ENCODE peak calls at places on chromosomes 7 and 10, in five cellular contexts. T is fibroblast of the aortic adventitia, H is Peyer's patch, O is AG04450, W is dorsolateral prefrontal cortex. S is an unnamed sample.
A peak's percentile ranks its signal among the peaks of the same experiment; 100 is the strongest.

GRCh38 chr10:71621263-71621751 is 98.3 kb downstream of the C10orf105 start:
- DNase-seq in T (peak; percentile 15), H (no peak), O (no peak), W (peak; percentile 62), S (peak; percentile 28)

GRCh38 chr7:47302560-47302959 is 279.4 kb downstream of the TNS3 start:
- DNase-seq in T (no peak), H (no peak), O (no peak), W (no peak), S (no peak)

GRCh38 chr10:84114088-84114667 is 25.1 kb upstream of the GHITM start:
- DNase-seq in T (no peak), H (no peak), O (no peak), W (no peak), S (peak; percentile 1)

GRCh38 chr7:106944035-106944665 is 79.1 kb downstream of the PIK3CG start:
- DNase-seq in T (no peak), H (no peak), O (no peak), W (no peak), S (no peak)

GRCh38 chr7:80895056-80895455 is 23.8 kb downstream of the SEMA3C start:
- DNase-seq in T (no peak), H (no peak), O (no peak), W (no peak), S (no peak)

GRCh38 chr7:103343758-103344452 is 662 bp downstream of the DNAJC2 start:
- DNase-seq in T (peak; percentile 32), H (peak; percentile 50), O (no peak), W (no peak), S (peak; percentile 40)

GRCh38 chr10:33134011-33134751 is 176.2 kb upstream of the ITGB1 start:
- DNase-seq in T (peak; percentile 95), H (peak; percentile 90), O (no peak), W (no peak), S (peak; percentile 92)

GRCh38 chr7:66912195-66912594 is 8.8 kb upstream of the TMEM248 start:
- DNase-seq in T (no peak), H (no peak), O (no peak), W (no peak), S (no peak)

GRCh38 chr10:93495654-93496321 is 624 bp upstream of the CEP55 start:
- DNase-seq in T (peak; percentile 55), H (peak; percentile 51), O (no peak), W (no peak), S (peak; percentile 51)

GRCh38 chr7:130020434-130020833 is 30.7 kb downstream of the ZC3HC1 start:
- DNase-seq in T (no peak), H (no peak), O (no peak), W (no peak), S (no peak)

GRCh38 chr7:47581821-47582747 is at the start of gene TNS3:
- DNase-seq in T (peak; percentile 43), H (peak; percentile 67), O (no peak), W (no peak), S (no peak)

GRCh38 chr7:116271161-116271979 is 61.0 kb downstream of the TES start:
- DNase-seq in T (peak; percentile 87), H (no peak), O (peak; percentile 51), W (no peak), S (peak; percentile 69)

GRCh38 chr7:34156336-34156735 is 251.0 kb downstream of the BMPER start:
- DNase-seq in T (peak; percentile 80), H (no peak), O (no peak), W (no peak), S (peak; percentile 61)

GRCh38 chr10:118741994-118742393 is 12.8 kb downstream of the CACUL1 start:
- DNase-seq in T (no peak), H (no peak), O (no peak), W (no peak), S (no peak)

GRCh38 chr10:103512166-103512565 is 18.7 kb downstream of the NEURL1 start:
- DNase-seq in T (no peak), H (no peak), O (no peak), W (no peak), S (no peak)

GRCh38 chr7:55250313-55250712 is 114.8 kb upstream of the LANCL2 start:
- DNase-seq in T (no peak), H (peak; percentile 67), O (no peak), W (no peak), S (peak; percentile 25)

GRCh38 chr7:23471090-23471859 is 984 bp upstream of the IGF2BP3 start:
- DNase-seq in T (peak; percentile 35), H (no peak), O (no peak), W (no peak), S (no peak)

GRCh38 chr10:111004016-111004415 is 72.8 kb upstream of the ADRA2A start:
- DNase-seq in T (no peak), H (no peak), O (no peak), W (no peak), S (no peak)

GRCh38 chr10:5812283-5813090 is 747 bp downstream of the GDI2 start:
- DNase-seq in T (peak; percentile 19), H (peak; percentile 71), O (no peak), W (no peak), S (no peak)

GRCh38 chr7:132116369-132116768 is 459.9 kb downstream of the PLXNA4 start:
- DNase-seq in T (peak; percentile 22), H (no peak), O (no peak), W (no peak), S (no peak)

GRCh38 chr7:154304231-154304630 is 252.0 kb downstream of the DPP6 start:
- DNase-seq in T (no peak), H (no peak), O (no peak), W (no peak), S (no peak)

GRCh38 chr7:55241958-55242357 is 123.2 kb upstream of the LANCL2 start:
- DNase-seq in T (no peak), H (no peak), O (no peak), W (no peak), S (no peak)

GRCh38 chr7:50640779-50641178 is 75.6 kb upstream of the DDC start:
- DNase-seq in T (no peak), H (no peak), O (no peak), W (no peak), S (no peak)

GRCh38 chr7:45052011-45052410 is 36.8 kb downstream of the NACAD start:
- DNase-seq in T (no peak), H (peak; percentile 19), O (no peak), W (no peak), S (no peak)

GRCh38 chr10:77746313-77746712 is 108.7 kb upstream of the KCNMA1 start:
- DNase-seq in T (peak; percentile 79), H (no peak), O (no peak), W (peak; percentile 53), S (peak; percentile 90)

GRCh38 chr7:31648288-31648687 is 38.7 kb upstream of the PPP1R17 start:
- DNase-seq in T (no peak), H (no peak), O (no peak), W (no peak), S (peak; percentile 11)

GRCh38 chr10:22309180-22310000 is 6.8 kb upstream of the COMMD3 start:
- DNase-seq in T (no peak), H (no peak), O (no peak), W (no peak), S (no peak)

GRCh38 chr10:45151467-45152214 is 150.9 kb downstream of the ZNF22 start:
- DNase-seq in T (no peak), H (no peak), O (no peak), W (no peak), S (no peak)

GRCh38 chr7:31398815-31399214 is 58.3 kb upstream of the NEUROD6 start:
- DNase-seq in T (no peak), H (no peak), O (no peak), W (no peak), S (no peak)

GRCh38 chr7:906776-907157 is 30.4 kb downstream of the GET4 start:
- DNase-seq in T (no peak), H (no peak), O (no peak), W (no peak), S (no peak)

GRCh38 chr7:910441-910861 is 34.1 kb downstream of the GET4 start:
- DNase-seq in T (no peak), H (no peak), O (no peak), W (no peak), S (no peak)

GRCh38 chr7:907158-907980 is 31.0 kb downstream of the GET4 start:
- DNase-seq in T (peak; percentile 22), H (peak; percentile 61), O (no peak), W (no peak), S (no peak)

GRCh38 chr7:909358-910329 is 33.3 kb downstream of the GET4 start:
- DNase-seq in T (peak; percentile 70), H (peak; percentile 83), O (no peak), W (no peak), S (no peak)

GRCh38 chr7:908159-908918 is 32.0 kb downstream of the GET4 start:
- DNase-seq in T (no peak), H (no peak), O (no peak), W (no peak), S (no peak)
- H3K4me3 ChIP-seq in T (no peak overlapping the region), H (no peak overlapping the region), O (no peak overlapping the region), W (no peak overlapping the region), S (no peak overlapping the region)

GRCh38 chr7:105003275-105003674 is 10.7 kb upstream of the KMT2E start:
- DNase-seq in T (peak; percentile 91), H (peak; percentile 70), O (no peak), W (no peak), S (peak; percentile 89)
- H3K4me3 ChIP-seq in T (peak overlapping the region; percentile 29), H (no peak overlapping the region), O (no peak overlapping the region), W (no peak overlapping the region), S (peak overlapping the region; percentile 10)

GRCh38 chr10:75399461-75400162 is 2.0 kb downstream of the ZNF503 start:
- DNase-seq in T (peak; percentile 78), H (peak; percentile 89), O (no peak), W (no peak), S (peak; percentile 72)
- H3K4me3 ChIP-seq in T (peak overlapping the region; percentile 99), H (peak overlapping the region; percentile 67), O (peak overlapping the region; percentile 100), W (peak overlapping the region; percentile 82), S (peak overlapping the region; percentile 97)

DNA sequence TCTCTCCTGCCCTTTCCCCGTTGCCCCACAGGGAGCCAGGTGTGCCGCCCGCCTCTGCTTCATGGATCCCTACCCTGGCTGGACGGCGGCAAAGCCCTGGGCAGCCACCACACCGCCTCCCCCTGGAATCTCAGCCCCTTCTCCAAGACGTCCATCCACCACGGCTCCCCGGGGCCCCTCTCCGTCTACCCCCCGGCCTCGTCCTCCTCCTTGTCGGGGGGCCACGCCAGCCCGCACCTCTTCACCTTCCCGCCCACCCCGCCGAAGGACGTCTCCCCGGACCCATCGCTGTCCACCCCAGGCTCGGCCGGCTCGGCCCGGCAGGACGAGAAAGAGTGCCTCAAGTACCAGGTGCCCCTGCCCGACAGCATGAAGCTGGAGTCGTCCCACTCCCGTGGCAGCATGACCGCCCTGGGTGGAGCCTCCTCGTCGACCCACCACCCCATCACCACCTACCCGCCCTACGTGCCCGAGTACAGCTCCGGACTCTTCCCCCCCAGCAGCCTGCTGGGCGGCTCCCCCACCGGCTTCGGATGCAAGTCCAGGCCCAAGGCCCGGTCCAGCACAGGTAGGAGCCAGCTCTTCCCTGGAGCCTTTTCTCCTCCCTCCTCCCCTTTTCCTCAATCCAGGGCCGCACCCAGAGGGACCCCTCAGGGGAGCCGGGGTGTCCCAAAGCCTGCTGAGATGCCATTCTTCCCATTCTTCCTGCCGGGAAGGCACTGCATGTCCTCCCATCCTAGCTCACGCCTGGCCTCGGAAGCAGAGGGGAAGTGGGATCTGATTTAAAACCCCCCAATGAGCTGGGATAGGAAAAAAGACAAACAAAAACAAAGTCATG is 4.0 kb downstream of the GATA3 start:
- DNase-seq in T (no peak), H (no peak), O (no peak), W (no peak), S (no peak)
- H3K4me3 ChIP-seq in T (no peak overlapping the region), H (no peak overlapping the region), O (no peak overlapping the region), W (no peak overlapping the region), S (no peak overlapping the region)